ENCODE peak calls at places on chromosomes 12 and 14, in six cellular contexts. E is suprapubic skin, Y is ascending aorta, C is HCT116, L is mammary epithelial cell, T is Peyer's patch. J is an unnamed sample. For H3K9me3, the result is how much of the 10 kb centered on the place peaks cover.

GRCh38 chr12:12693111-12693671 is 2.8 kb downstream of the GPR19 start:
- DNase-seq in E (no peak), Y (no peak), C (no peak), L (no peak), T (no peak), J (no peak)

GRCh38 chr12:20214286-20214685 is 154.1 kb upstream of the PDE3A start:
- DNase-seq in E (no peak), Y (no peak), C (no peak), L (no peak), T (no peak), J (no peak)

GRCh38 chr14:75562048-75562447 is 16.4 kb upstream of the FLVCR2 start:
- DNase-seq in E (no peak), Y (no peak), C (no peak), L (peak), T (no peak), J (no peak)

GRCh38 chr14:72636871-72637270 is 257.0 kb downstream of the DPF3 start:
- DNase-seq in E (no peak), Y (no peak), C (no peak), L (no peak), T (no peak), J (no peak)

GRCh38 chr14:20662968-20663731 is 21.2 kb upstream of the RNASE4 start:
- DNase-seq in E (no peak), Y (peak), C (peak), L (peak), T (peak), J (no peak)

GRCh38 chr12:94240171-94240570 is 91.8 kb downstream of the PLXNC1 start:
- DNase-seq in E (no peak), Y (no peak), C (no peak), L (no peak), T (no peak), J (no peak)

GRCh38 chr14:103727313-103728000 is 11.8 kb downstream of the ZFYVE21 start:
- DNase-seq in E (no peak), Y (no peak), C (no peak), L (no peak), T (peak), J (no peak)

GRCh38 chr14:56417173-56417572 is 162.4 kb upstream of the TMEM260 start:
- DNase-seq in E (no peak), Y (no peak), C (no peak), L (no peak), T (no peak), J (no peak)

GRCh38 chr14:32382704-32383103 is 53.6 kb downstream of the AKAP6 start:
- DNase-seq in E (no peak), Y (no peak), C (no peak), L (peak), T (no peak), J (no peak)

GRCh38 chr14:30252151-30252550 is 306.8 kb upstream of the G2E3 start:
- DNase-seq in E (no peak), Y (no peak), C (no peak), L (no peak), T (no peak), J (no peak)

GRCh38 chr12:116495260-116495659 is 63.9 kb upstream of the MAP1LC3B2 start:
- DNase-seq in E (no peak), Y (no peak), C (peak), L (peak), T (no peak), J (no peak)

GRCh38 chr12:124758266-124759200 is 105.1 kb downstream of the SCARB1 start:
- DNase-seq in E (no peak), Y (no peak), C (no peak), L (no peak), T (no peak), J (no peak)

GRCh38 chr14:53032161-53032803 is 81.4 kb upstream of the FERMT2 start:
- DNase-seq in E (no peak), Y (peak), C (peak), L (peak), T (no peak), J (no peak)

GRCh38 chr12:122749569-122750332 is 2.9 kb upstream of the DENR start:
- DNase-seq in E (no peak), Y (no peak), C (no peak), L (no peak), T (no peak), J (no peak)

GRCh38 chr14:79567306-79567705 is 644.0 kb downstream of the DIO2 start:
- DNase-seq in E (no peak), Y (no peak), C (no peak), L (no peak), T (no peak), J (no peak)

GRCh38 chr12:17371491-17372290 is 718.3 kb downstream of the RERGL start:
- DNase-seq in E (no peak), Y (no peak), C (no peak), L (no peak), T (no peak), J (no peak)

GRCh38 chr14:104514156-104514848 is 65.3 kb upstream of the C14orf180 start:
- DNase-seq in E (no peak), Y (no peak), C (no peak), L (no peak), T (no peak), J (no peak)

GRCh38 chr12:66365718-66366485 is 63.6 kb downstream of the HELB start:
- DNase-seq in E (no peak), Y (no peak), C (no peak), L (no peak), T (no peak), J (no peak)

GRCh38 chr12:64311877-64312276 is 78.7 kb downstream of the C12orf56 start:
- DNase-seq in E (no peak), Y (no peak), C (no peak), L (no peak), T (no peak), J (no peak)

GRCh38 chr12:2609020-2609419 is 185.8 kb upstream of the FKBP4 start:
- DNase-seq in E (no peak), Y (no peak), C (no peak), L (no peak), T (no peak), J (no peak)

GRCh38 chr12:67911789-67912188 is 77.5 kb upstream of the IFNG-AS1 start:
- DNase-seq in E (no peak), Y (no peak), C (no peak), L (no peak), T (no peak), J (no peak)
- H3K27ac ChIP-seq in E (no peak), Y (no peak), C (no peak), L (no peak), T (no peak), J (no peak)

DNA sequence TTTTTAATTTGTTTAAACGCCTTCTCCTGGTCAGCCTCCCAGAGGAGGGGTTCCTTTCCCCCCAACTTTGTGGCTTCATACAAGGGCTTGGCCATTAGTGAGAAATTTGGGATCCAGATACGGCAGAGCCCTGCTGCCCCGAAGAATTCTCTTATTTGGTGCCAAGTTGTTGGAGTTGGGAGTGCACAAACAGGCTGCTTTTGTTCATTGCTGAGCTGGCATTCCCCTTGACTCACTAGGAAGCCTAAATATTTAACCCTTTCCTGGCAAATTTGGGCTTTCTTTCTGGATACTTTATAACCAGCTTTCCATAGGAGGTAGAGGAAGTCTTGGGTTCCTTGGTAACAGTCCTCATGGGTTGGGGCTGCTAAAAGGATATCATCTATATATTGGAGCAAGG is 10.3 kb upstream of the ADAM21 start:
- DNase-seq in E (no peak), Y (no peak), C (no peak), L (peak), T (no peak), J (no peak)
- H3K9me3 ChIP-seq in E (under half), Y (under half), C (under half), L (under half), T (under half), J (under half)

DNA sequence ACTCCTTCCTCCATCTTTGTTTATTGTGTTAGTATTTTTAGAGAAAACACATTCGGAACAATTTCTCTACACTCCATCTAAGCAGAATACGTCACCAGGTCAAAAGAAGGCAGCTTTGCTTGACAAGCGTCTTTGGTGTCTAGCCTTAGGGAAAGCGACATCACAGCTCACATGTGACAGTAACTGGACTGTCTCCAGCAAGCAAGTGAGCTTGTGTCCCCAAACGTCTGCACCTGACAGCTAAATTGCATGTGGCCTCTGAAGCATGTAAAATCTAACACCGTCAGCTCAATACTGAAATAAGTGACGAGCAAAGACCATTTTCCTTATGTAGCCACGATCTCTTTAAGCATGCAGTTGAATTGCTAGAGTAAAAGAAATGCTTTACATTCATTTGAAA is 509.8 kb downstream of the GLT1D1 start:
- DNase-seq in E (no peak), Y (no peak), C (no peak), L (no peak), T (no peak), J (no peak)
- H3K4me3 ChIP-seq in E (no peak), Y (no peak), C (no peak), L (no peak), T (no peak), J (no peak)

DNA sequence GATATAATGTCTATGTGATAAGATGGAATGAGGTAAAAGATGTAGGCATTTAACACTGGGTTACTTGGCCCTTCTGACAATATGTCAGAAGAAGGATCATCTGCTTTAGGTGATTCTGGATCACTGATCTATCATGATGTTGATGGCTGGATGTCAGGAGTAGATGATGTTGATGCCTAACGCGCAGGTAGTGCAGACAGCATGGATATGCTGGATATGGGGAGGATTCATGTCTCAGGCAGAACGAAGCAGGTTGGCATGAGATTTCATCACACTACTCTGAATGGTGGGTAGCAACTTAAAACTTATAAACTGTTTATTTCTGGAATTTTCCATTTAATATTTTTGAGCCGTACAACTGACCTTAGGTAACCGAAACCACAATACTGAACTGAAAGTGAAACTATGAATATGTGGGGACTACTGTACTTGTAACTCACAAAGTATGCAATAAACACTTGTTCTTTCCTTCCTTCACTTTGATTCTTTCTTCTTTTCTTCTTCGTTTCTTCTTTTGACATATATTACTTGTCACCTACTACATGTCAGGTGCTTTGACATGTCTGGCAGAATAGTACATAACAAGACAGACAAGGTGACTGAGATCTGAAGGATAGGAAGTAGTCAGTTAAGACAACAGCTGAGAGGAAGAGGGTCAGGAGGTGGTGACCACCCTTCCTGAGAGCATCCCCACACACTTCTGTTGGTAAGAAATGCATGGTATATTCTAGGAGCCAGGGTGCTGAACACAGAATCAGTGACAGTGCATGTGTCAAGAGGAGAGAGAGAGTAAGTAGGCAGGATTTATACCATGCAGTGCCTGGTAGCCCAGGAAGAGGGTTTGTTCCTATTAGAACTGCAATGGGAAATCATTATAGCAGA is 238.8 kb downstream of the PPFIA2 start:
- DNase-seq in E (no peak), Y (no peak), C (no peak), L (peak), T (no peak), J (no peak)
- H3K27ac ChIP-seq in E (no peak), Y (no peak), C (no peak), L (no peak), T (no peak), J (no peak)

GRCh38 chr12:133202493-133203343 is 21.4 kb downstream of the ZNF268 start:
- DNase-seq in E (no peak), Y (no peak), C (no peak), L (no peak), T (no peak), J (no peak)
- H3K9me3 ChIP-seq in E (half or more), Y (half or more), C (half or more), L (half or more), T (under half), J (under half)

GRCh38 chr12:111686574-111687105 is 787 bp downstream of the ACAD10 start:
- DNase-seq in E (no peak), Y (no peak), C (no peak), L (no peak), T (no peak), J (no peak)

GRCh38 chr12:111687952-111688351 is 2.1 kb downstream of the ACAD10 start:
- DNase-seq in E (no peak), Y (no peak), C (no peak), L (no peak), T (no peak), J (no peak)

GRCh38 chr12:111685811-111686573 is at the start of the genes ACAD10 and BRAP:
- DNase-seq in E (peak), Y (peak), C (peak), L (peak), T (peak), J (peak)

GRCh38 chr12:111685322-111685810 is 390 bp downstream of the BRAP start:
- DNase-seq in E (no peak), Y (no peak), C (no peak), L (peak), T (no peak), J (no peak)

GRCh38 chr12:111687255-111687654 is 1.4 kb downstream of the ACAD10 start:
- DNase-seq in E (no peak), Y (no peak), C (no peak), L (no peak), T (no peak), J (no peak)
- H3K4me3 ChIP-seq in E (no peak), Y (no peak), C (peak), L (no peak), T (no peak), J (no peak)

DNA sequence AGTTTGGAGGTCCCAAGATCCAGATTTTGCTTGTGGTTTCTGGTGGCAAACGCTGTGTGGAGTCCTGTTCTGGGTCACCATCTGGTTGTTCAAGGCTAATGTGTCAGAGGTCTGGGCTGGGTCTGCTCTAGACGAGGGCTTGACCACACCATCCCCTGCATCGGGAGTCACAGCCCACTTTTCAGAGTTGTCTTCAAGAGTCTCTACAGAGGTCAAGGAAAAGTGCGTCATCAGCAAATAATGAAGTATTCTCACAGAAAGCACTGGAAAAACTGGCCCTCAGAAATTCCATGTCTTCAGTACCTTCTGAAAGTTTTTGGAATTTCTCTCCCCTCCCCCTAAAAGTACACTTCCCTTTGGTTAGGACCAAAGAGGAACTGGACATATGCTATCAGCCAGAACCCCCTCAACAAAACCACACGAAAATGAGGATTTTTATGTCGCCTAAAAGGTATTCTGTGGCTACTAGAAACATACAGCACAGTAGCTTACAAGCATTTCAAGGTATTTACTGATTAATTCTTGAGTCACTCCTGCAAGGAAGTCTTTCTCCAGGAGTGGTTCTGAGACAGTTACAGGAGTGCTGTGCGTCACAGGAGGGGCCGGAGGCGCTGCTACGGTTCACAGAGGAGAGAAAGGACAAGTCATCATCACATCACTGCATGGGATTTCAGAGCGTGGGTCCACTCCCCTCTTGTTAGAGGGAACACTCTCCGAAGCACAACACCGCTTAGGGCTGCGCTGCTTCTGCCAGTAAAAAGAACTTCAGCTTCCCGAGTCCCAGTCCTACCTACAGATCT is 35.4 kb downstream of the RAD52 start:
- DNase-seq in E (no peak), Y (no peak), C (no peak), L (peak), T (no peak), J (peak)
- H3K27ac ChIP-seq in E (no peak), Y (no peak), C (no peak), L (peak), T (peak), J (peak)

J was measured in AG04450.